ENCODE peak calls at places on chromosome 3, in four cellular contexts. S, J, G and N are unnamed samples.

GRCh38 chr3:64728994-64729393 is 41.2 kb upstream of the ADAMTS9 start:
- DNase-seq in S (no peak), J (no peak), G (peak), N (no peak)

GRCh38 chr3:196688349-196688748 is 23.7 kb downstream of the CEP19 start:
- DNase-seq in J (peak), G (peak), S (no peak), N (peak)

GRCh38 chr3:48651763-48652162 is 10.9 kb downstream of the CELSR3 start:
- DNase-seq in J (no peak), G (no peak), S (no peak), N (no peak)

GRCh38 chr3:37329465-37329864 is 155.1 kb upstream of the LRRFIP2 start:
- DNase-seq in G (no peak), J (no peak), S (no peak), N (no peak)

GRCh38 chr3:111069974-111070751 is 1.5 kb upstream of the NECTIN3 start:
- DNase-seq in J (no peak), S (no peak), G (peak), N (no peak)

GRCh38 chr3:126621171-126621570 is 33.8 kb downstream of the TXNRD3 start:
- DNase-seq in J (peak), S (no peak), G (peak), N (peak)

GRCh38 chr3:22269827-22270226 is 518.8 kb upstream of the ZNF385D start:
- DNase-seq in G (no peak), S (no peak), J (peak), N (no peak)

GRCh38 chr3:63661242-63661641 is 8.8 kb downstream of the SNTN start:
- DNase-seq in S (no peak), J (peak), G (no peak), N (no peak)

GRCh38 chr3:191528589-191528988 is 67.6 kb downstream of the PYDC2 start:
- DNase-seq in G (no peak), J (peak), S (no peak), N (no peak)

GRCh38 chr3:42557849-42558248 is 23.9 kb downstream of the SEC22C start:
- DNase-seq in G (no peak), S (no peak), J (no peak), N (no peak)

GRCh38 chr3:45140392-45140791 is 5.8 kb downstream of the CDCP1 start:
- DNase-seq in J (peak), S (no peak), G (no peak), N (no peak)

GRCh38 chr3:20230954-20231353 is 44.9 kb upstream of the SGO1 start:
- DNase-seq in S (no peak), G (no peak), J (no peak), N (no peak)

GRCh38 chr3:40765884-40766283 is 241.1 kb downstream of the ZNF621 start:
- DNase-seq in G (no peak), S (no peak), J (no peak), N (no peak)

GRCh38 chr3:99720985-99721632 is 82.7 kb downstream of the COL8A1 start:
- DNase-seq in J (peak), G (no peak), S (no peak), N (no peak)

GRCh38 chr3:104740874-104741273 is 625.8 kb upstream of the ALCAM start:
- DNase-seq in G (no peak), J (no peak), S (no peak), N (no peak)

GRCh38 chr3:189699873-189700272 is 68.7 kb downstream of the TP63 start:
- DNase-seq in S (no peak), J (peak), G (no peak), N (no peak)

GRCh38 chr3:155332668-155333160 is 39.2 kb upstream of the STRIT1 start:
- DNase-seq in G (no peak), S (no peak), J (no peak), N (no peak)

GRCh38 chr3:14210843-14211594 is 32.4 kb downstream of the LSM3 start:
- DNase-seq in J (no peak), G (no peak), S (no peak), N (peak)

GRCh38 chr3:96619475-96619874 is 194.9 kb upstream of the EPHA6 start:
- DNase-seq in S (no peak), J (no peak), G (no peak), N (no peak)

GRCh38 chr3:111617912-111618601 is 22.9 kb upstream of the ZBED2 start:
- DNase-seq in J (peak), G (no peak), S (no peak), N (no peak)

GRCh38 chr3:43001094-43001553 is 22.0 kb downstream of the GASK1A start:
- DNase-seq in S (peak), J (peak), G (peak), N (peak)

GRCh38 chr3:170054204-170054603 is 16.4 kb downstream of the GPR160 start:
- DNase-seq in G (no peak), J (no peak), S (no peak), N (no peak)

GRCh38 chr3:14796403-14797077 is 22.2 kb upstream of the FGD5 start:
- DNase-seq in J (no peak), S (no peak), G (no peak), N (no peak)

GRCh38 chr3:151085889-151086483 is 522 bp downstream of the MED12L start:
- DNase-seq in G (peak), J (no peak), S (no peak), N (no peak)

GRCh38 chr3:127763816-127764215 is 58.5 kb downstream of the MGLL start:
- DNase-seq in S (no peak), G (no peak), J (no peak), N (no peak)
- H3K4me3 ChIP-seq in S (no peak), G (no peak), J (no peak), N (no peak)

DNA sequence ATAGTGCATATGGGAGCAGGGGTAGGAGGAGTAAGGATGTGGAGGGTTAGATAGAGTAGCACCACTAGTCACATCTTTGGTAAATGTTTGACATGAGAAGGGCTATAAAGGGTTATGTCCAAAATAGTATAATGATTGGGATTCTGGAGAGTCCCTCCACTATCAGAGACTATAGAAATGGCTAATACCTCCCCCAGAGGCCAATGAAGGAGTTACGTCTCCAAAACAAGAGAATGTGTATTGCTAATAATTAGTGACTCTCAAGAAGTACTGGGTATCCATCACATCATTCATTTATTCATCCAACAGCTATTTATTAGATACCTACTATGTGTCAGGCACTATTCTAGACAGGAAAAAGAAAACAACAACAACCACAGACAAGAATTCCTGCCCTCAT is 203.7 kb upstream of the UMPS start:
- DNase-seq in G (no peak), S (no peak), J (no peak), N (no peak)
- TF ChIP-seq CTCF in G (no peak), S (no peak), J (no peak), N (no peak)

DNA sequence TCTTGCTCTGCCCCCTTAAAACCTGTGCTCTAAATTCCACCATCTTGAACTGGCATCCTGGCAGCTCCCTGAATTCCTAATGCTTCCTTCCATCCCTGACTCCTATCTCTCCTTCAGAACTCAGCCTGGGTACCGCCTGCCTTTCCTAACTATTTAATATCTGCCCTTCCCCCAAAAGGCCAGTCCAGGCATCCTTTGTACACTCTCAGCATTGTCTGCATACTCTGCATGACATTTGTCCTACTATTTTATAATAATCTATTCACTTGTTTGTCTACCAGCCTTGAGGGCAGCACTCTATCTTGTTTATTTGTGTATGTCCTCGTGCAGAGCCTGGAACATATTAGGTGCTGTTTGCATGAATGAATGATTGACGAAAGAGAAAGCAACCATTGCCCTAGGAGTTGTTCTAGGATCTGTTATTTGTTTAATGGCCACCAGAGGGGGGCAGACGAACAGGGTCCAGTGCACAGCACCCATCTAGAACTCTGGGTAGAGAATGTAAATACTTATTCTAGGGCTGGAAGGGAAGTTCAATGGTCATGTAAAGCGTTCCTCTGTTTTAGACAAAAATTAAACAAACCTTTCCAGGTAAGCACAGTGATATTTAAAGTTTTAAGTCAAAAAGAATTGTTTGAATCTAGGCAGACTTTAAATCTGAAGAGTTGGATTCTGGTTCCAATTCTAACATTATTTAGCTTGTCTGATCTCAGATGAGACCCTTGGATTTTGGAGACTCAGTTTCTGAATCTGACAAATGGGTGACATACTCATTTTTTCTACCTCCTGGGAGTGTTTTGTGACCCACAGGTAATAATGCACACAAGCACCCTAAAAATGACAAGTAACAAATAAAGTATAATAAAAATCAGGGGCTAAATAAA is 125.8 kb upstream of the GALNT15 start:
- DNase-seq in J (peak), G (peak), S (no peak), N (no peak)
- H3K4me3 ChIP-seq in J (peak), G (peak), S (no peak), N (no peak)

GRCh38 chr3:33915796-33916589 is 117.6 kb downstream of the PDCD6IP start:
- DNase-seq in J (peak), G (no peak), S (no peak), N (no peak)
- TF ChIP-seq CTCF in J (no peak), G (peak), S (no peak), N (peak)

DNA sequence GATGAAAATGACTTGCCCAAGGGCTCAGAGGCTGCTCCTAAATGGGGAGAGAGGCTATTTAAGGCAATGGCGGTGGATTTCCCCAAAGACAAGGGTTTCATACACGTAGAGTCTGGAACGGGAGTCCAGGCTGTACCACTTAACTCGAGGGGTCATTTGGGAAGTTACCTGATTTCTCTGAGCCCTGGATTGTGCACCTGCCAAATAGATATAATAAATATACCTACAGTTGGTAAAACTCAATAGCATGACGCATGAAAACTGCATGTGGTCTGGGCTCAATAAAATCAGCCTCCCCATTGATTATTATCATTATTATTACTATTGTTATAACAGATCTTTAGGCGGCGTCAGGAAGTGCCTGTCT is 1.3 kb upstream of the ITPR1 start:
- DNase-seq in S (no peak), G (no peak), J (no peak), N (no peak)
- H3K4me3 ChIP-seq in S (peak), G (peak), J (peak), N (peak)

GRCh38 chr3:194315965-194316361 is 35.2 kb downstream of the CPN2 start:
- DNase-seq in S (no peak), G (no peak), J (no peak), N (no peak)
- TF ChIP-seq CTCF in S (no peak), G (no peak), J (no peak), N (no peak)

GRCh38 chr3:119235151-119235550 is 5.5 kb downstream of the B4GALT4 start:
- DNase-seq in G (no peak), J (peak), S (no peak), N (peak)

GRCh38 chr3:119239421-119239820 is 1.3 kb downstream of the B4GALT4 start:
- DNase-seq in G (no peak), S (no peak), J (peak), N (no peak)

GRCh38 chr3:119234610-119235009 is 6.1 kb downstream of the B4GALT4 start:
- DNase-seq in G (no peak), S (no peak), J (no peak), N (no peak)

GRCh38 chr3:119236756-119237155 is 3.9 kb downstream of the B4GALT4 start:
- DNase-seq in S (no peak), J (no peak), G (no peak), N (no peak)

GRCh38 chr3:119237299-119237698 is 3.4 kb downstream of the B4GALT4 start:
- DNase-seq in J (no peak), G (no peak), S (no peak), N (no peak)
- H3K4me3 ChIP-seq in J (no peak), G (no peak), S (no peak), N (no peak)